ENCODE peak calls at places on chromosomes 3 and 15, in eight cellular contexts. G, V, X, B, R, O, Z and Y are unnamed samples.

GRCh38 chr3:59133350-59133749 is 83.5 kb upstream of the CFAP20DC start:
- DNase-seq in G (peak; percentile 12), V (no peak), X (no peak), B (no peak), R (peak; percentile 36), O (peak; percentile 81), Z (no peak), Y (no peak)

GRCh38 chr3:15601399-15602145 is at the start of the genes BTD and HACL1:
- DNase-seq in G (peak; percentile 99), V (peak; percentile 96), X (peak; percentile 99), B (peak; percentile 98), R (peak; percentile 100), O (peak; percentile 99), Z (no peak), Y (peak; percentile 100)

GRCh38 chr3:46380471-46381215 is 9.9 kb downstream of the CCR5 start:
- DNase-seq in G (no peak), V (no peak), X (no peak), B (no peak), R (peak; percentile 21), O (no peak), Z (no peak), Y (no peak)

GRCh38 chr15:78675617-78676360 is 34.8 kb upstream of the CHRNB4 start:
- DNase-seq in G (no peak), V (no peak), X (no peak), B (no peak), R (no peak), O (no peak), Z (no peak), Y (no peak)

GRCh38 chr15:49865925-49866757 is 245.3 kb downstream of the DTWD1 start:
- DNase-seq in G (peak; percentile 84), V (no peak), X (no peak), B (no peak), R (no peak), O (no peak), Z (peak; percentile 0), Y (no peak)

GRCh38 chr15:95446854-95447253 is 883.6 kb upstream of the NR2F2 start:
- DNase-seq in G (no peak), V (no peak), X (peak; percentile 70), B (no peak), R (no peak), O (no peak), Z (no peak), Y (no peak)

GRCh38 chr3:139811331-139811730 is 123.7 kb upstream of the CLSTN2 start:
- DNase-seq in G (no peak), V (no peak), X (no peak), B (no peak), R (peak; percentile 32), O (no peak), Z (no peak), Y (no peak)

GRCh38 chr15:85125056-85125661 is 143.5 kb downstream of the PDE8A start:
- DNase-seq in G (peak; percentile 37), V (no peak), X (no peak), B (no peak), R (peak; percentile 46), O (peak; percentile 57), Z (no peak), Y (no peak)

GRCh38 chr3:152192936-152193672 is 75.6 kb upstream of the MBNL1 start:
- DNase-seq in G (no peak), V (no peak), X (no peak), B (no peak), R (no peak), O (no peak), Z (no peak), Y (no peak)

GRCh38 chr15:79332824-79333510 is 22.1 kb downstream of the TMED3 start:
- DNase-seq in G (no peak), V (no peak), X (no peak), B (peak; percentile 63), R (no peak), O (no peak), Z (no peak), Y (no peak)

GRCh38 chr3:48598323-48599076 is 3.4 kb upstream of the COL7A1 start:
- DNase-seq in G (peak; percentile 97), V (no peak), X (no peak), B (peak; percentile 85), R (peak; percentile 95), O (peak; percentile 94), Z (no peak), Y (no peak)

GRCh38 chr15:75836953-75837321 is 6.3 kb upstream of the UBE2Q2 start:
- DNase-seq in G (peak; percentile 80), V (no peak), X (peak; percentile 92), B (no peak), R (peak; percentile 90), O (peak; percentile 84), Z (no peak), Y (no peak)

GRCh38 chr3:194584435-194584776 is 48.8 kb downstream of the TMEM44 start:
- DNase-seq in G (no peak), V (no peak), X (no peak), B (no peak), R (no peak), O (no peak), Z (no peak), Y (no peak)

GRCh38 chr3:46972396-46972795 is 4.1 kb downstream of the CCDC12 start:
- DNase-seq in G (no peak), V (no peak), X (no peak), B (no peak), R (no peak), O (no peak), Z (no peak), Y (no peak)

GRCh38 chr3:62529230-62529629 is 155.9 kb upstream of the FEZF2 start:
- DNase-seq in G (no peak), V (peak; percentile 74), X (no peak), B (no peak), R (peak; percentile 22), O (peak; percentile 8), Z (no peak), Y (peak; percentile 72)

GRCh38 chr3:14492948-14493881 is 46.9 kb downstream of the GRIP2 start:
- DNase-seq in G (no peak), V (no peak), X (no peak), B (no peak), R (no peak), O (no peak), Z (no peak), Y (no peak)

GRCh38 chr3:123907720-123908119 is 23.6 kb upstream of the MYLK start:
- DNase-seq in G (no peak), V (no peak), X (no peak), B (no peak), R (no peak), O (no peak), Z (no peak), Y (no peak)

GRCh38 chr15:84604804-84605203 is 4.0 kb downstream of the ZSCAN2 start:
- DNase-seq in G (no peak), V (no peak), X (peak; percentile 35), B (no peak), R (no peak), O (peak; percentile 5), Z (no peak), Y (no peak)

GRCh38 chr3:13644341-13645082 is 95.6 kb downstream of the FBLN2 start:
- DNase-seq in G (no peak), V (no peak), X (no peak), B (no peak), R (peak; percentile 32), O (peak; percentile 61), Z (no peak), Y (no peak)

GRCh38 chr15:40278026-40278425 is 4.8 kb downstream of the ANKRD63 start:
- DNase-seq in G (no peak), V (no peak), X (no peak), B (no peak), R (no peak), O (no peak), Z (no peak), Y (no peak)

GRCh38 chr3:14369675-14370669 is 32.4 kb upstream of the SLC6A6 start:
- DNase-seq in G (no peak), V (peak; percentile 21), X (no peak), B (peak; percentile 71), R (no peak), O (no peak), Z (no peak), Y (no peak)